ENCODE peak calls at places on chromosomes 16 and 17, in five cellular contexts. P, J, I, G and V are unnamed samples. For H3K27me3, the result is how much of the 10 kb centered on the place peaks cover.

GRCh38 chr16:9955677-9956076 is 226.6 kb downstream of the GRIN2A start:
- DNase-seq in I (no peak), J (no peak), G (no peak), P (no peak), V (no peak)

GRCh38 chr16:21598676-21599157 is 660 bp upstream of the METTL9 start:
- DNase-seq in G (no peak), P (no peak), I (no peak), J (no peak), V (peak)

GRCh38 chr16:17544785-17545184 is 74.0 kb upstream of the XYLT1 start:
- DNase-seq in I (no peak), P (no peak), J (no peak), G (no peak), V (no peak)

GRCh38 chr17:1787301-1787902 is 25.5 kb downstream of the SERPINF1 start:
- DNase-seq in I (peak), J (peak), P (peak), G (peak), V (peak)

GRCh38 chr17:60091908-60092331 is 13.2 kb upstream of the HEATR6 start:
- DNase-seq in I (no peak), P (no peak), G (no peak), J (no peak), V (no peak)

GRCh38 chr16:48852955-48853354 is 243.0 kb upstream of the N4BP1 start:
- DNase-seq in G (no peak), I (no peak), P (no peak), J (no peak), V (no peak)

GRCh38 chr16:83802135-83802534 is 5.6 kb upstream of the HSBP1 start:
- DNase-seq in P (no peak), G (peak), J (no peak), I (no peak), V (no peak)

GRCh38 chr17:234163-235047 is 53.0 kb upstream of the DOC2B start:
- DNase-seq in J (peak), I (peak), P (no peak), G (peak), V (no peak)

GRCh38 chr17:82200135-82200534 is 12.5 kb downstream of the CCDC57 start:
- DNase-seq in G (no peak), I (no peak), J (no peak), P (no peak), V (no peak)

GRCh38 chr16:88004391-88004790 is 53.2 kb downstream of the BANP start:
- DNase-seq in I (no peak), G (no peak), J (no peak), P (no peak), V (no peak)

GRCh38 chr17:78883533-78884131 is 19.4 kb downstream of the CEP295NL start:
- DNase-seq in P (peak), J (peak), G (peak), I (peak), V (peak)

GRCh38 chr17:49843774-49844350 is 4.0 kb downstream of the TAC4 start:
- DNase-seq in J (no peak), G (no peak), P (no peak), I (no peak), V (peak)

GRCh38 chr17:61196302-61196704 is 203.3 kb upstream of the TBX2 start:
- DNase-seq in G (no peak), P (peak), I (no peak), J (no peak), V (peak)

GRCh38 chr17:4986403-4986802 is 1.1 kb downstream of the CAMTA2 start:
- DNase-seq in P (no peak), J (no peak), G (no peak), I (peak), V (peak)

GRCh38 chr17:58991718-58992331 is 114.9 kb downstream of the TRIM37 start:
- DNase-seq in I (no peak), J (peak), P (no peak), G (no peak), V (peak)

GRCh38 chr17:35760587-35760986 is at the start of gene C17orf50:
- DNase-seq in G (no peak), J (no peak), I (no peak), P (no peak), V (no peak)

GRCh38 chr17:19672009-19672837 is 23.7 kb downstream of the ALDH3A2 start:
- DNase-seq in G (peak), P (no peak), J (peak), I (no peak), V (peak)

GRCh38 chr17:61361084-61361483 is 38.6 kb upstream of the TBX2 start:
- DNase-seq in J (no peak), P (no peak), G (no peak), I (no peak), V (peak)

GRCh38 chr17:45371414-45372324 is 54.8 kb upstream of the MAP3K14 start:
- DNase-seq in I (peak), J (peak), G (peak), P (peak), V (peak)

GRCh38 chr16:68756250-68757051 is 19.4 kb downstream of the CDH1 start:
- DNase-seq in P (no peak), G (no peak), J (peak), I (no peak), V (no peak)

GRCh38 chr17:76726231-76726765 is at the start of gene JMJD6:
- DNase-seq in G (peak), P (peak), I (peak), J (peak), V (peak)

GRCh38 chr17:83014297-83014696 is 65.1 kb upstream of the METRNL start:
- DNase-seq in I (no peak), G (no peak), P (peak), J (no peak), V (no peak)

GRCh38 chr17:19346351-19347255 is 15.9 kb downstream of the B9D1 start:
- DNase-seq in J (peak), G (peak), I (peak), P (no peak), V (peak)

GRCh38 chr17:59423137-59423703 is 91.8 kb downstream of the YPEL2 start:
- DNase-seq in I (no peak), G (peak), J (peak), P (no peak), V (peak)

GRCh38 chr16:9258423-9259051 is 167.1 kb downstream of the HAPSTR1 start:
- DNase-seq in P (peak), J (no peak), I (no peak), G (peak), V (peak)

GRCh38 chr17:44222112-44222869 is 2.8 kb upstream of the UBTF start:
- DNase-seq in G (peak), I (peak), P (peak), J (peak), V (peak)

GRCh38 chr16:30927789-30928378 is 4.5 kb downstream of the FBXL19 start:
- DNase-seq in J (no peak), I (peak), G (peak), P (peak), V (peak)

GRCh38 chr17:8463089-8463488 is 27.4 kb downstream of the NDEL1 start:
- DNase-seq in P (no peak), J (no peak), I (no peak), G (no peak), V (no peak)

GRCh38 chr16:6446370-6446769 is 886.3 kb upstream of the RBFOX1 start:
- DNase-seq in G (no peak), I (no peak), P (no peak), J (no peak), V (no peak)

GRCh38 chr17:83010323-83011200 is 68.8 kb upstream of the METRNL start:
- DNase-seq in G (no peak), J (no peak), P (peak), I (no peak), V (peak)

GRCh38 chr17:29127840-29128239 is 52.4 kb downstream of the MYO18A start:
- DNase-seq in P (no peak), G (no peak), I (no peak), J (no peak), V (no peak)

GRCh38 chr16:11748404-11749254 is 6.0 kb upstream of the TXNDC11 start:
- DNase-seq in G (no peak), P (no peak), J (no peak), I (no peak), V (no peak)

GRCh38 chr16:67451061-67451703 is 20.3 kb downstream of the HSD11B2 start:
- DNase-seq in J (no peak), P (no peak), G (no peak), I (no peak), V (peak)

GRCh38 chr17:77957215-77957868 is 1.2 kb upstream of the TNRC6C start:
- DNase-seq in G (no peak), J (no peak), P (no peak), I (no peak), V (no peak)

GRCh38 chr17:74335529-74336062 is 9.6 kb downstream of the KIF19 start:
- DNase-seq in J (no peak), G (no peak), I (no peak), P (no peak), V (no peak)
- H3K27me3 ChIP-seq in J (under half), G (under half), I (under half), P (under half), V (under half)

GRCh38 chr17:80243526-80244433 is 16.9 kb upstream of the RNF213 start:
- DNase-seq in G (no peak), I (no peak), P (no peak), J (no peak), V (peak)
- H3K27ac ChIP-seq in G (peak), I (no peak), P (no peak), J (no peak), V (no peak)

GRCh38 chr16:985237-985636 is 3.7 kb downstream of the SOX8 start:
- DNase-seq in P (no peak), G (no peak), J (no peak), I (no peak), V (no peak)
- H3K27me3 ChIP-seq in P (half or more), G (under half), J (under half), I (half or more), V (half or more)

DNA sequence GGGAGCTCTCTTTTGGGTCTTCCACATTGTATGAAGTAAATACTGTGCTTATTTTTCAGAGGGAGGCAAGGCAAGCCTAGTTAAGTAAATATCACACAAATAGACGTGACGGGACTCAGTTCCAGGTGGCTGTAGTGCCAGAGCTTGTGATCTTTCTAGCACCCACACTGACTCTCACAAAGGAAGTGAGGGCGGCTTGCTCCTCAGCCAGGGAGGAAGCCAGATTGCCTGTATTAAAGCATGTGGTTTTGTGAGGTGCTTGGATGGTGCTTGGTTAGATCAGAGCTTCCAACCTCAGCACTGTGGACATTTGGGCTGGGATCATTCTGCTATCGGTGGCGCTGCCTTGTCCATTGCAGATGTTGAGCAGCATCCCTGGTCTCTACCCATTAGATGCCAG is 80.1 kb downstream of the VAT1L start:
- DNase-seq in J (no peak), P (no peak), G (no peak), I (no peak), V (no peak)
- H3K27ac ChIP-seq in J (no peak), P (no peak), G (no peak), I (no peak), V (no peak)

DNA sequence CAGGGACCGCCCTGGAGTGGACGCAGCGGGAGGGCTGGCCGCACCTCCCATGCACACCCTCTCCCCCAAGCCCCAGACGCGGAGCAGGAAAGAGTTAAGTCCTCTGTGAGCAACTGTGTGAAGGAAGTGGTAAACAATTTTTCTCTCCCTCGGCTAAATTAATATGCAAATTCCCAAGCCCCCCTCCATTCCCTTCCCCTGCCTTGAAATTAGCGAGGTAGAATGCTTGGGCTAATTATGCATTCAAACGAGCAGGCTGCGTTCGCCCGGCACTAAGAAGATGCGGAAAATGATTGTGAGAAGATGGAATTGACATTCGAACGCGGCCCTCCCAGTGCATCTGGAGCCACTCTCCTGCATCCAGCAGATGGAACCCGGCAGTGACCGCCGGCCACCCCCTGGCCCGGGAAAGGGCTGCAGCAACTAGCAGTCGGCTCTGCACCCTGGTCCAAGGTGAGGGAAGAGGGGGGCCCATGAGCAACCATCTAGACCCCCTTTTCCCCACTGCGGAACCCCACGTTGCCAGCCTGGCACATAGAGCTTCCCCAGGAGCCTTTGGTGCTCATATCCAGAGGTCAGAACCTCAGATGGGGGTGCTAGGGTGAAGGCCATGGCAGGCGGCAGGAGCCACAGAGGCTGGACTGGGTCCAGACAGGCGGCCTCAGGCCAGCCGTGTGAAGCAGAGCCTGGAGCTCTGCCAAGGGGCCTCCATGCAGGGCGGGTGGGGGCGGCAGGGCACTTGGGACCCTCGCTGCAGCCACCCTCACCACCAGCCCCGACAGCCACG is 49.1 kb upstream of the ACSF3 start:
- DNase-seq in P (peak), I (peak), G (no peak), J (peak), V (peak)
- H3K27me3 ChIP-seq in P (under half), I (half or more), G (half or more), J (under half), V (under half)

DNA sequence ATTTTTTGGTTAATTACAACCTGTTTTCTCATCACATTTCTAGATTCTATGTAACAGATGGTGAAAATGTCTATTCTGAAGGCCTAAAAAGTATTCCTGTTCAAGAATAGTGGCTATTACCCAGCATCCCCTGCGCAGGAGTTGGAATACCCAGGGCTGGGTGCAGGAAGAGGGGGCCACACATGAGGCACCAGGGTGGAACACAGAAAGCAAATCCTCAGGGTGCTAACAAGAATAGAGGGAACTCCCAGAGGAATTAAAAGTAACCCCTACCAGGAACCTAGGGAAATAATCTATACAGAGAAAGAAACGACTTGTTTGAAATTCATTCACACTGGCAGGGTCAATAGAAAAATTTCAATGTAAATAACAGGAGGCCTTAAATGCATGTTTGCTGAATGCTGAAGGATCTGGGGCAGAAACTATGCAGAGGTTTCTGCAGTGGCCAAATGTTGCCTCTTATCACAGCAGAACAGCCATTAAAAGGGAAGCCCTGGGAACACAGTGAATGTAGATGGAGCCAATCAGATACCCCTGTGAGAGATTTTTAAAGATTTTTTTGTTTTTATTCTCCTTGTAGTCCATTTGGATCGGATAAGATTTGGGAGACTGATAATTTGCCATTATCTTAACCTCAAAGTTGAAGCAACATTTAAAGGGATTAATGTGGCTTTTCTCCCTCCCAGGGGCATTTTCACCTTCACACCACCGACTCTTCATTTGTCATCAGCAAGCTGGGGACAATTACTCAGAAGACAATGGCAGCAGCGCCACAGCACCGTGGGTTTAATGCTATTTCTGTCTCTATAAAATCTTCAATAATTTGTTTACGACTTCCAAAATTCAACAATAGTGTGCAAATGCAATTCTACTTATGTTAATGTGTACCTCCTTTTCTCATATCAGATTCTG is 196.0 kb upstream of the PSMD7 start:
- DNase-seq in G (no peak), I (no peak), J (no peak), P (peak), V (no peak)
- H3K27ac ChIP-seq in G (no peak), I (no peak), J (no peak), P (no peak), V (no peak)

DNA sequence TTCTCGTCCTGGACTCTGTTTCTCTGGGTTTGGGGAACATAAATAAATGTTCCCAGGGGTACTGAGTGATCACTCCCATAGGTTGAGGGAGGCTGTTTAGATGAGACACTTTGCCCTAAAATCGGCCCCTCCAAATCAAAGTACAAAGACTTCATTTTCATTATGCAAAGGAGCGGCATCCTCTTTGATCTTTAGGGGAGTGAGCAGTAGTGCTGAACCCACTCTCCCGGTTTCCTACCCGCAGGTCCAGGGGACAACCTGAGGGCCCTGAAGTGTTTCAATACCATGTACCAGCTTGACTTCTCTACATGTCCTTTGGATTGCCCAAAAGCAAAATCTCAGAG is 3.6 kb downstream of the HOXB6 start:
- DNase-seq in J (no peak), G (no peak), P (no peak), I (no peak), V (no peak)
- H3K27me3 ChIP-seq in J (half or more), G (half or more), P (half or more), I (half or more), V (half or more)

GRCh38 chr16:62913333-62913732 is 877.1 kb upstream of the CDH8 start:
- DNase-seq in G (no peak), I (no peak), J (no peak), P (no peak), V (no peak)
- H3K27ac ChIP-seq in G (no peak), I (no peak), J (no peak), P (no peak), V (no peak)